ENCODE peak calls at places on chromosomes 13 and 19, in nine cellular contexts. Q is heart left ventricle, Y is RWPE1, M is progenitor cell of endocrine pancreas, V is fibroblast of mammary gland, A is brain microvascular endothelial cell, D is GM12864, N is tibial nerve, R is upper lobe of right lung. Z is an unnamed sample.

GRCh38 chr19:53196777-53197396 is 3.7 kb upstream of the ZNF665 start:
- DNase-seq in Q (peak), Y (peak), M (peak), V (peak), A (peak), D (peak), N (peak), R (peak), Z (peak)

GRCh38 chr13:40313269-40314200 is 352.9 kb downstream of the FOXO1 start:
- DNase-seq in Q (peak), Y (no peak), M (no peak), V (peak), A (no peak), D (no peak), N (no peak), R (no peak), Z (no peak)

GRCh38 chr19:478236-478888 is 17.5 kb upstream of the SHC2 start:
- DNase-seq in Q (no peak), Y (no peak), M (no peak), V (no peak), A (no peak), D (no peak), N (no peak), R (no peak), Z (no peak)

GRCh38 chr13:114070098-114070799 is 62.2 kb downstream of the RASA3 start:
- DNase-seq in Q (peak), Y (no peak), M (no peak), V (no peak), A (no peak), D (no peak), N (peak), R (peak), Z (peak)

GRCh38 chr13:43111887-43112400 is 88.6 kb downstream of the DNAJC15 start:
- DNase-seq in Q (no peak), Y (no peak), M (no peak), V (no peak), A (no peak), D (no peak), N (no peak), R (no peak), Z (no peak)

GRCh38 chr13:33927315-33927714 is 109.4 kb downstream of the RFC3 start:
- DNase-seq in Q (no peak), Y (peak), M (no peak), V (peak), A (peak), D (no peak), N (no peak), R (no peak), Z (no peak)

GRCh38 chr19:38559428-38560401 is 58.0 kb downstream of the MAP4K1 start:
- DNase-seq in Q (no peak), Y (peak), M (no peak), V (no peak), A (no peak), D (peak), N (no peak), R (no peak), Z (no peak)

GRCh38 chr13:24161010-24161775 is 673 bp downstream of the SPATA13 start:
- DNase-seq in Q (no peak), Y (peak), M (no peak), V (no peak), A (no peak), D (no peak), N (no peak), R (no peak), Z (peak)

GRCh38 chr13:50576156-50576555 is 267.3 kb downstream of the DLEU7 start:
- DNase-seq in Q (no peak), Y (no peak), M (no peak), V (no peak), A (no peak), D (no peak), N (no peak), R (peak), Z (no peak)

GRCh38 chr19:46606681-46607440 is 5.7 kb downstream of the CALM3 start:
- DNase-seq in Q (no peak), Y (no peak), M (no peak), V (no peak), A (no peak), D (no peak), N (peak), R (peak), Z (no peak)

GRCh38 chr19:35266904-35267817 is 1.6 kb upstream of the USF2 start:
- DNase-seq in Q (peak), Y (no peak), M (no peak), V (peak), A (no peak), D (no peak), N (no peak), R (peak), Z (peak)

GRCh38 chr19:47765522-47766358 is 12.8 kb upstream of the SELENOW start:
- DNase-seq in Q (peak), Y (no peak), M (peak), V (peak), A (no peak), D (no peak), N (no peak), R (peak), Z (no peak)

GRCh38 chr19:50414850-50415660 is 3.7 kb upstream of the SPIB start:
- DNase-seq in Q (peak), Y (no peak), M (peak), V (peak), A (peak), D (no peak), N (peak), R (peak), Z (peak)

GRCh38 chr19:5891938-5892771 is 11.4 kb downstream of the NDUFA11 start:
- DNase-seq in Q (no peak), Y (no peak), M (peak), V (peak), A (peak), D (no peak), N (no peak), R (no peak), Z (no peak)

GRCh38 chr19:46270521-46271256 is 26.2 kb upstream of the HIF3A start:
- DNase-seq in Q (no peak), Y (no peak), M (no peak), V (no peak), A (no peak), D (no peak), N (no peak), R (no peak), Z (no peak)

GRCh38 chr13:51303063-51303552 is 36.4 kb upstream of the SERPINE3 start:
- DNase-seq in Q (no peak), Y (no peak), M (no peak), V (no peak), A (no peak), D (no peak), N (no peak), R (no peak), Z (no peak)

DNA sequence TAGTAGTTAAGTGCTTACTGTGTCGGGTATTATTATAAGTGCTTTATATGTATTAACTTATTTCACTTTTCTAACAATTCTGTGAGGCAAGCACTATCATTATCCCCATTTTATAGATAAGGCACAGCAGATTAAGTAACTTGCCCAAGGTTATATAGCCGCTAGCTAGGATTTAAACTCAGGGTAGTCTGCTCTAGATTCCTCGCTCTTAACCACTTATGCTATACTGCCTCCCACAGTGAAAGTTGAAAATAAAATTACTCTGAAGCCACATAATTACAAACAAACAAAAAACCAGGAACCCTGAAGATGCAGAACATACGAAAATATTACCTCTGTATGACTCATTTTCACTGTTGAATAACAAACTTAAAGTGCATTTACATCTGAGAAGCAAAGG is 3.9 kb downstream of the TEX30 start:
- DNase-seq in Q (no peak), Y (no peak), M (no peak), V (peak), A (no peak), D (no peak), N (no peak), R (no peak), Z (no peak)
- TF ChIP-seq CTCF in Q (no peak), Y (no peak), M (no peak), V (peak), A (no peak), D (no peak), N (no peak), R (no peak), Z (no peak)

GRCh38 chr13:68264692-68265091 is 1034.6 kb upstream of the PCDH9 start:
- DNase-seq in Q (no peak), Y (no peak), M (no peak), V (no peak), A (no peak), D (no peak), N (no peak), R (no peak), Z (no peak)

GRCh38 chr13:68257111-68257842 is 1027.1 kb upstream of the PCDH9 start:
- DNase-seq in Q (no peak), Y (no peak), M (no peak), V (peak), A (peak), D (no peak), N (no peak), R (no peak), Z (no peak)

DNA sequence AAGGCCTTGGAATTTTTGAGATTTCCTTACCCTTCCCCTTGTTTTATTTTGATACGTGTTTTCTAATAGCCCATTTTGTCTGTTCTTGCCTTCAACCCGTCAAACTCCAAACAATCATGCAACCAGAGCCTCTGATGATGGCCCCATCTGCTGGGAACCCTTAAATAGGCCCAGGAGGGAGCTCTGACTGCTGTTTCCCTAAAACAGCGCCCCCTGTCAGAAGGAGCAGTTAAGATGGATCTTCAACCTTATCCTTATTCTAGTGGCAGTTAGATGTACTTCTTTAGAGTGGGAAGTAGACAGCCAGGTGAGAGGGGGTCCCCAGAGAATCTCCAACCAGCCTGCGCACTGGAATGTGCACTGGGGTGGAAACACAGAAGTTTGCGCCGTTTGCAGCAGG is 1031.0 kb upstream of the PCDH9 start:
- DNase-seq in Q (no peak), Y (no peak), M (no peak), V (no peak), A (no peak), D (no peak), N (no peak), R (no peak), Z (no peak)
- TF ChIP-seq CTCF in Q (no peak), Y (no peak), M (no peak), V (no peak), A (no peak), D (no peak), N (no peak), R (no peak), Z (no peak)

GRCh38 chr13:111050539-111050879 is 64.6 kb upstream of the ARHGEF7 start:
- DNase-seq in Q (no peak), Y (no peak), M (no peak), V (no peak), A (no peak), D (no peak), N (no peak), R (no peak), Z (no peak)
- TF ChIP-seq CTCF in Q (peak), Y (no peak), M (no peak), V (no peak), A (no peak), D (no peak), N (no peak), R (no peak), Z (no peak)

GRCh38 chr19:14361824-14362223 is 19.4 kb upstream of the ADGRE5 start:
- DNase-seq in Q (no peak), Y (no peak), M (no peak), V (peak), A (no peak), D (no peak), N (no peak), R (no peak), Z (no peak)
- TF ChIP-seq CTCF in Q (no peak), Y (no peak), M (no peak), V (peak), A (peak), D (peak), N (no peak), R (peak), Z (no peak)

GRCh38 chr19:17605761-17606745 is 50.6 kb downstream of the COLGALT1 start:
- DNase-seq in Q (peak), Y (peak), M (peak), V (peak), A (peak), D (peak), N (peak), R (peak), Z (peak)
- TF ChIP-seq CTCF in Q (peak), Y (peak), M (peak), V (peak), A (peak), D (peak), N (peak), R (peak), Z (peak)

DNA sequence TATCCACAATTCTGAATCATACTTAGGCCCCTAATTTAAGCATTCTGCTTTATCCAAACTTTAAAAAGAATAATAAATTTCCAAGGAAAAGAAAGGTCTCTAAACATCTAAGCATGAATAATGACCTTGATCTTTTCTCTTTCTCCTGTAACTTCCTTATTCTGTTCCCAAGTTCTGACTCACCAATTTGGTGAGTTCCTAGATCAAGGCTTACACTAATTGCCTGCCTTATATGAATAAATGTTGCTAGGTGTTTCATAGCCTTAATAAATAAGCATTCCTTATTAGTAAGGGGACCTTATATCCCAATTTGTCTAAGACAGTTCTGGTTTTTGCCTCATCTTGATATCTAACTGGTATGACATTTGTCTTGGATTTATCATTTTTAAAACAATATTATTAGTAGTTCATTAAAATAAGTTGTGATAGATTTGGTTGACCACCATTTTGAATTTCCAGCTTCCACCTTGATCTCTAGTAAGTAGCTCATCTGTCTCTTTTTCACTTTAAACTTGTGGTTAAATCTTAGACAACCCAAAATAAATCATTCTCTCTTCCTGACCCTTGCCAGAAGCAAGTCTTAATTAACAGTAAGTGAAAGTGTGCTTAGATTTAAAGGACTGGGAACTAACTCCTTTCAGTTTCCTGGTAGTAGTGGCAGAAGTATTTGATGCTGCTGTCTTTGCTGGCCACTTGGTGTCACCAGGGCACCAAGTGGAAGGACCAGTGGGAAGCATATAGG is 121.2 kb upstream of the MLNR start:
- DNase-seq in Q (no peak), Y (no peak), M (no peak), V (peak), A (no peak), D (no peak), N (no peak), R (no peak), Z (no peak)
- TF ChIP-seq CTCF in Q (peak), Y (peak), M (peak), V (peak), A (peak), D (peak), N (no peak), R (peak), Z (no peak)

Z was measured in mesothelial cell of epicardium.